ENCODE peak calls at places on chromosomes 11 and 22, in six cellular contexts. R is OCI-LY7, G is fibroblast of lung, U is GM23338, W is H9, D is GM23248. F is an unnamed sample.

GRCh38 chr22:31218565-31219262 is 6.6 kb downstream of the LIMK2 start:
- DNase-seq in D (no peak), R (no peak), W (no peak), G (no peak), U (no peak), F (no peak)

GRCh38 chr11:96001037-96001436 is 77.1 kb upstream of the MTMR2 start:
- DNase-seq in U (no peak), R (no peak), G (peak; percentile 99), D (peak; percentile 96), W (no peak), F (no peak)

GRCh38 chr11:79212711-79213110 is 228.1 kb downstream of the TENM4 start:
- DNase-seq in D (no peak), W (peak; percentile 41), G (no peak), R (no peak), U (peak; percentile 10), F (no peak)

GRCh38 chr11:22875869-22876473 is 15.7 kb upstream of the CCDC179 start:
- DNase-seq in W (peak; percentile 37), R (peak; percentile 83), G (peak; percentile 88), U (peak; percentile 92), D (peak; percentile 94), F (peak; percentile 15)

GRCh38 chr11:128622137-128622523 is 34.8 kb upstream of the ETS1 start:
- DNase-seq in W (no peak), U (no peak), D (no peak), R (no peak), G (no peak), F (no peak)

GRCh38 chr22:35312198-35313059 is 12.7 kb downstream of the TOM1 start:
- DNase-seq in G (peak; percentile 46), R (no peak), D (peak; percentile 96), W (no peak), U (no peak), F (no peak)

GRCh38 chr22:47151490-47151889 is 389.0 kb downstream of the TBC1D22A start:
- DNase-seq in G (no peak), D (peak; percentile 49), U (no peak), R (no peak), W (no peak), F (no peak)

GRCh38 chr11:92837595-92837994 is 131.9 kb upstream of the MTNR1B start:
- DNase-seq in W (no peak), R (no peak), U (no peak), D (no peak), G (no peak), F (no peak)

GRCh38 chr11:66068154-66068821 is 1.8 kb upstream of the PACS1 start:
- DNase-seq in D (peak; percentile 71), R (peak; percentile 74), W (peak; percentile 90), U (peak; percentile 92), G (peak; percentile 67), F (no peak)

GRCh38 chr22:44680481-44680894 is 21.5 kb upstream of the PRR5 start:
- DNase-seq in R (no peak), G (no peak), D (no peak), U (no peak), W (no peak), F (no peak)

GRCh38 chr11:19719960-19720359 is 7.3 kb downstream of the NAV2 start:
- DNase-seq in W (no peak), R (no peak), G (no peak), U (no peak), D (no peak), F (no peak)

GRCh38 chr11:98069861-98070260 is 950.9 kb upstream of the CNTN5 start:
- DNase-seq in U (peak; percentile 5), R (no peak), W (no peak), G (no peak), D (no peak), F (no peak)

GRCh38 chr11:72338266-72338665 is 94.3 kb upstream of the PHOX2A start:
- DNase-seq in U (no peak), R (no peak), W (no peak), D (no peak), G (no peak), F (no peak)

GRCh38 chr11:2257023-2257700 is 13.2 kb downstream of the ASCL2 start:
- DNase-seq in U (no peak), W (peak; percentile 20), R (no peak), D (no peak), G (no peak), F (peak; percentile 38)

GRCh38 chr11:120057595-120058581 is 80.0 kb downstream of the TRIM29 start:
- DNase-seq in R (no peak), W (peak; percentile 89), D (peak; percentile 78), U (peak; percentile 88), G (no peak), F (peak; percentile 9)

GRCh38 chr11:108561535-108561991 is 32.0 kb downstream of the EXPH5 start:
- DNase-seq in G (no peak), R (no peak), U (no peak), D (peak; percentile 42), W (no peak), F (no peak)

GRCh38 chr11:75376175-75376574 is 23.1 kb upstream of the RPS3 start:
- DNase-seq in G (no peak), W (peak; percentile 58), R (no peak), U (peak; percentile 44), D (peak; percentile 7), F (no peak)

GRCh38 chr22:23237841-23238240 is 57.5 kb downstream of the BCR start:
- DNase-seq in R (no peak), G (no peak), U (no peak), W (no peak), D (no peak), F (no peak)

GRCh38 chr11:1043563-1044096 is 7.1 kb upstream of the MUC6 start:
- DNase-seq in U (no peak), D (no peak), W (no peak), R (no peak), G (no peak), F (no peak)

GRCh38 chr11:80593981-80594380 is 1153.2 kb upstream of the TENM4 start:
- DNase-seq in D (no peak), W (no peak), G (peak; percentile 31), U (no peak), R (no peak), F (peak; percentile 32)

GRCh38 chr11:122666743-122667142 is 11.2 kb downstream of the UBASH3B start:
- DNase-seq in R (no peak), W (no peak), U (no peak), D (no peak), G (no peak), F (no peak)

GRCh38 chr22:38317995-38318715 is 922 bp upstream of the CSNK1E start:
- DNase-seq in R (no peak), G (peak; percentile 84), D (peak; percentile 99), U (no peak), W (no peak), F (peak; percentile 92)

DNA sequence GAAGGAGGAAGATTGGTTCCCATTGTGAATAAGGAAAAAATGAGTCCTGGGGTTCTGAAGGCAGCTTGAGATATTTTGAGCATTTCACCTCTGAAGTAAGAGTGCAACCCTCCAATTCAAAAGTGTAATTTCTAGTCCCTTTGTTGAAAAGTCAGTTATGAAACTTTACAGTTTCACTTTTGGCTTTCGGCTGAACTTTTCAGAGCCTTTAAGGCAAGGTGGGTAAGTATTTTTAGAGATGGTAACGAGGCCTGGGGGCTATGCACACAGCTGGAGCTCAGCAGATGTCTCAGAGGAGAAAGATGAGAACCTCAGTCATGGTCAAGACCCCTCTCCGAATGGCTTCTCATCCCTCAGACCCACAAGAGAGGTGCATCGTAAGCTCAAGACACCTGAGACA is 267.6 kb downstream of the KIRREL3 start:
- DNase-seq in W (no peak), R (no peak), G (no peak), U (no peak), D (no peak), F (no peak)
- H2AFZ ChIP-seq in W (no peak overlapping the region), R (no peak overlapping the region), G (no peak overlapping the region), U (no peak overlapping the region), D (no peak overlapping the region), F (no peak overlapping the region)

DNA sequence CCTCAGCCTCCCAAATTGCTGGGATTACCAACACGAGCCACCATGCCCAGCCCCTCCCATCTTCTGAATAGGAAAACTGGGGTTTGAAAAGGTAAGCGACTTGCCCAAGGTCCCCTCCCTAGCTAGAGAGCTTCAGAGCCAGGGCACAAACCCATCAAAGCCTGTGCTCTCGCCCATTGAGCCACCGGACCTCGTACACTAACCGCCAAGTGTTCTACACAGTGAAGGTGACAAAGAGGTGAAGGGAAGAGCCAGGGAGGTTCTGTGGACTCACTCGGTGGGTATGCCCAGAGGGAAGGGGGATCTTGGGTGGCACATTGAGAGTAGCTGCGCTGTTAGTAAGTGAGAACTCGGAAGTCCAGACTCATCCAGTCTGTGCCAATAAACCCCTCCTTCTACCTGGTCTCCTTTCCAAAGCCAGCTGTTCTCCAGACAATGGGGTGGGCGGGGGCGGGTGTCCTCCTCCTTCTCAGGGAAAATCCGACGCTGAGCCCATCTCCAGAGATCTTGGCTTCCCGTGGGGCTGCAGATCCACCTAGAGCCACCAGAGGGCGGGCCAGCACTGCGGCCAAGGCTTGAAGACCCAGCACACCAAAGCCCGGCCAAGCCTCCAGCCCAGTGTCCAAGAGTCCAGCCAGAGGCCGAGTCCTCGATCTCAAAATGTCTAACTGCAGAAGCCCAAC is 3.2 kb upstream of the RTN4RL2 start:
- DNase-seq in U (peak; percentile 95), W (peak; percentile 90), D (peak; percentile 88), R (peak; percentile 74), G (peak; percentile 87), F (no peak)
- H2AFZ ChIP-seq in U (peak overlapping the region; percentile 97), W (no peak overlapping the region), D (no peak overlapping the region), R (no peak overlapping the region), G (no peak overlapping the region), F (no peak overlapping the region)

DNA sequence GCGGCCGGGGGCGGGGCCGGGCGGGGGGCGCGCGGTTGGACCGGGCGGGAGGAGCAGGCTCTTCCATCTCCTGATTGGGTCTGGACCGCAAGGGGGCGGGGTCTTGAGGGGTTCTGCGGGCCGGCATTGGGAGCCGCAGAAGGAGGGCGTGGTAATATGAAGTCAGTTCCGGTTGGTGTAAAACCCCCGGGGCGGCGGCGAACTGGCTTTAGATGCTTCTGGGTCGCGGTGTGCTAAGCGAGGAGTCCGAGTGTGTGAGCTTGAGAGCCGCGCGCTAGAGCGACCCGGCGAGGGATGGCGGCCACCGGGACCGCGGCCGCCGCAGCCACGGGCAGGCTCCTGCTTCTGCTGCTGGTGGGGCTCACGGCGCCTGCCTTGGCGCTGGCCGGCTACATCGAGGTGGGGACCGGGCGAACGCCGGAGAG is at the start of gene APLP2:
- DNase-seq in G (peak; percentile 98), W (peak; percentile 99), R (peak; percentile 99), D (peak; percentile 99), U (peak; percentile 100), F (peak; percentile 88)
- H2AFZ ChIP-seq in G (peak within 1 kb of the TSS; percentile 92), W (no peak within 1 kb of the TSS), R (peak within 1 kb of the TSS; percentile 68), D (peak within 1 kb of the TSS; percentile 95), U (peak within 1 kb of the TSS; percentile 98), F (peak within 1 kb of the TSS; percentile 95)

GRCh38 chr22:50326225-50326958 is 420 bp downstream of the DENND6B start:
- DNase-seq in U (no peak), W (no peak), G (no peak), D (no peak), R (no peak), F (no peak)

GRCh38 chr22:50329236-50329635 is 2.4 kb upstream of the DENND6B start:
- DNase-seq in U (no peak), R (no peak), D (peak; percentile 67), G (no peak), W (no peak), F (no peak)

GRCh38 chr22:50325444-50326224 is 1.2 kb downstream of the DENND6B start:
- DNase-seq in R (no peak), D (no peak), G (no peak), W (no peak), U (no peak), F (no peak)

GRCh38 chr22:50326959-50327710 is at the start of gene DENND6B:
- DNase-seq in R (peak; percentile 87), W (peak; percentile 71), U (peak; percentile 85), D (peak; percentile 93), G (peak; percentile 75), F (no peak)

DNA sequence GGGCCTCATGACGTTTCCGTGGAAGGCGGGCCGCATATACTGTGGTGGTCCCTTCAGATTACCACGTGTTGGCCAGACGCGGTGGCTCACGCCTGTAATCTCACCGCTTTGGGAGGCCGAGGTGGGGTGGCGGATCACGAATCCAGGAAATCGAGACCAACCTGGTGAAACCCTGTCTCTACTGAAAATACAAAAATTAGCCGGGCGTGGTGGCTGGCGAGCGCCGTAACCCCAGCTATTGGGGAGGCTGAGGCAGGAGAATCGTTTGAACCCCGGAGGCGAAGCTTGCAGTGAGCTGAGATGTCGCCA is 853 bp upstream of the DENND6B start:
- DNase-seq in R (no peak), W (no peak), U (peak; percentile 27), G (no peak), D (no peak), F (no peak)
- H2AFZ ChIP-seq in R (peak overlapping the region; percentile 92), W (no peak overlapping the region), U (peak overlapping the region; percentile 86), G (peak overlapping the region; percentile 71), D (peak overlapping the region; percentile 82), F (peak overlapping the region; percentile 77)